ENCODE peak calls at places on chromosomes 5 and 9, in nine cellular contexts. Z, I, J, S, B, K, Q, E and F are unnamed samples.
A peak's percentile ranks its signal among the peaks of the same experiment; 100 is the strongest.

GRCh38 chr5:124631874-124632550 is 114.4 kb downstream of the ZNF608 start:
- DNase-seq in Z (no peak), I (no peak), J (peak; percentile 71), S (no peak), B (no peak), K (no peak), Q (no peak), E (no peak), F (no peak)

GRCh38 chr5:116672203-116672602 is 97.6 kb upstream of the SEMA6A start:
- DNase-seq in Z (no peak), I (no peak), J (no peak), S (no peak), B (no peak), K (no peak), Q (no peak), E (no peak), F (no peak)

GRCh38 chr5:133402781-133403180 is 209.6 kb downstream of the FSTL4 start:
- DNase-seq in Z (no peak), I (no peak), J (no peak), S (no peak), B (no peak), K (no peak), Q (peak; percentile 16), E (no peak), F (peak; percentile 56)

GRCh38 chr5:143985832-143986485 is 174.0 kb downstream of the HMHB1 start:
- DNase-seq in Z (no peak), I (peak; percentile 16), J (no peak), S (no peak), B (no peak), K (peak; percentile 53), Q (no peak), E (no peak), F (no peak)

GRCh38 chr5:17154211-17154996 is 63.0 kb upstream of the BASP1 start:
- DNase-seq in Z (no peak), I (no peak), J (peak; percentile 37), S (peak; percentile 72), B (no peak), K (peak; percentile 66), Q (no peak), E (no peak), F (no peak)

GRCh38 chr9:116632990-116633441 is 54.1 kb upstream of the TRIM32 start:
- DNase-seq in Z (no peak), I (no peak), J (no peak), S (no peak), B (no peak), K (peak; percentile 49), Q (no peak), E (no peak), F (no peak)

GRCh38 chr5:82222597-82223574 is 55.3 kb downstream of the RPS23 start:
- DNase-seq in Z (no peak), I (no peak), J (no peak), S (no peak), B (no peak), K (peak; percentile 40), Q (no peak), E (no peak), F (no peak)

GRCh38 chr5:180390441-180391190 is 37.5 kb upstream of the GFPT2 start:
- DNase-seq in Z (no peak), I (no peak), J (peak; percentile 33), S (peak; percentile 30), B (no peak), K (peak; percentile 10), Q (no peak), E (no peak), F (no peak)

GRCh38 chr9:79447760-79448159 is 124.0 kb upstream of the TLE4 start:
- DNase-seq in Z (no peak), I (no peak), J (no peak), S (peak; percentile 11), B (no peak), K (no peak), Q (no peak), E (no peak), F (no peak)

GRCh38 chr5:11230890-11231289 is 469.9 kb upstream of the DAP start:
- DNase-seq in Z (no peak), I (no peak), J (no peak), S (no peak), B (no peak), K (no peak), Q (no peak), E (no peak), F (no peak)

GRCh38 chr9:81861644-81862043 is 66.6 kb upstream of the SPATA31D4 start:
- DNase-seq in Z (no peak), I (no peak), J (no peak), S (no peak), B (no peak), K (peak; percentile 67), Q (no peak), E (no peak), F (no peak)

GRCh38 chr9:22002038-22002437 is 7.1 kb downstream of the CDKN2B start:
- DNase-seq in Z (no peak), I (no peak), J (no peak), S (no peak), B (no peak), K (no peak), Q (no peak), E (no peak), F (no peak)

GRCh38 chr5:172049226-172049796 is 42.9 kb upstream of the FBXW11 start:
- DNase-seq in Z (no peak), I (no peak), J (no peak), S (no peak), B (no peak), K (no peak), Q (no peak), E (no peak), F (peak; percentile 31)
- TF ChIP-seq CTCF in Z (no peak), I (no peak), J (peak; percentile 5), S (no peak), B (no peak), K (no peak), Q (no peak), E (no peak), F (no peak)

GRCh38 chr5:132322266-132322665 is 28.1 kb downstream of the SLC22A4 start:
- DNase-seq in Z (no peak), I (no peak), J (peak; percentile 81), S (no peak), B (no peak), K (peak; percentile 28), Q (no peak), E (no peak), F (no peak)
- H3K4me3 ChIP-seq in Z (no peak overlapping the region), I (no peak overlapping the region), J (peak overlapping the region; percentile 25), S (no peak overlapping the region), B (no peak overlapping the region), K (no peak overlapping the region), Q (no peak overlapping the region), E (no peak overlapping the region), F (no peak overlapping the region)

GRCh38 chr9:70798018-70798417 is 323.4 kb downstream of the TRPM3 start:
- DNase-seq in Z (no peak), I (no peak), J (no peak), S (no peak), B (no peak), K (no peak), Q (no peak), E (no peak), F (no peak)

GRCh38 chr9:70802206-70802605 is 319.2 kb downstream of the TRPM3 start:
- DNase-seq in Z (no peak), I (no peak), J (no peak), S (no peak), B (no peak), K (peak; percentile 66), Q (no peak), E (no peak), F (no peak)

GRCh38 chr9:70805953-70806352 is 315.5 kb downstream of the TRPM3 start:
- DNase-seq in Z (no peak), I (no peak), J (peak; percentile 30), S (no peak), B (peak; percentile 24), K (no peak), Q (no peak), E (peak; percentile 27), F (peak; percentile 26)

GRCh38 chr9:70806872-70807271 is 314.5 kb downstream of the TRPM3 start:
- DNase-seq in Z (no peak), I (no peak), J (no peak), S (no peak), B (no peak), K (no peak), Q (no peak), E (no peak), F (no peak)

DNA sequence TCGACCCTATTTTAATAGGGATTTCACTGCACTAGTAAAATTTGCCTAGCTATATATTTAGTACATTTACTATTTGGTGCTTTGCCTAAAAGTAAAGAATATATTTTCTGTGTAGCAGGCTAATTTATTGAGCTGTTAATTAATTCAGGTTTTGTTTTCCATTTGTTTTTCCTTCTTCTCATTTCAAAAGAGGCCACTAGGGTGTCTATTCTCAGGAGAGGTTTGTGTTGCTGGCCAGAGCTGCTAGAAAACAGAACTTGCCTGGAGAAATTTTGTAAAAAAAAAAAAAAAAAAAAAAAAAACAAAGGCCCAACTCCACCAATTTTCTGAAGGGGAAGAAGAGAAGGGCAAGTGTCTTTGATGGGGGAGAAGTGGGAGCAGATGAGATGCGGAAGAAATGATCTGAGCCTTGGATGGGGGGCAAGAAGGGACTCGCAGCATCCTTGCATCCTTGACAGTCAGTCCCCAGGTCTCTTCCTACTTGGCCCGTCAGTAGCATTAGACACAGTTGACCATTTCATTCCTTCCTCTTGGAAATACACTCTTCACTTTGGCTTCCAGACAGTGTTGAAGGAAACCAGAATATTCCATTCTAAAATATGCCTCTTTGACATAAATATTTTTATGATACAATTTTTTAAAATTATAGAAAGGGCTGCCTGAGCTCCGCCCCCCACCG is 318.5 kb downstream of the TRPM3 start:
- DNase-seq in Z (no peak), I (no peak), J (no peak), S (no peak), B (no peak), K (no peak), Q (no peak), E (no peak), F (no peak)
- TF ChIP-seq CTCF in Z (no peak), I (no peak), J (peak; percentile 27), S (no peak), B (no peak), K (no peak), Q (no peak), E (no peak), F (no peak)

DNA sequence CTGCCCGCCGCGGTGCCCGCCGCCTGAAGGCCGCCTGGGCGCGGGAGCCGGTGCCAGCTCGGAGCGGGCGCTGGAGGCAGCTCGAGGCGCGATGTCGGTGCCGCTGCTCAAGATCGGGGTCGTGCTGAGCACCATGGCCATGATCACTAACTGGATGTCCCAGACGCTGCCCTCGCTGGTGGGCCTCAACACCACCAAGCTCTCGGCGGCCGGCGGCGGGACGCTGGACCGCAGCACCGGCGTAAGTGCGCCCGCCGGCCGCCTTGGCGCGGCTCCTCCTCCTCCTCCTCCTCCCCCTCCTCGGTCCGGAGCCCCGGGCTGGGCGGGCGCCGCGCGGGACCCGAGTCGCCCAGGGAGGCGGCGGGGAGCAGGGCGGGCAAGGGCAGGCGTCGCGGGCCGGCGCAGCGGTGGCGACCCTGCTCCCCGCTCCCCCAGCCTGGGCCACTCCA is 455 bp downstream of the OLFM1 start:
- DNase-seq in Z (no peak), I (no peak), J (peak; percentile 53), S (no peak), B (no peak), K (no peak), Q (no peak), E (no peak), F (no peak)
- H3K4me3 ChIP-seq in Z (peak overlapping the region; percentile 50), I (peak overlapping the region; percentile 8), J (peak overlapping the region; percentile 48), S (peak overlapping the region; percentile 53), B (peak overlapping the region; percentile 41), K (no peak overlapping the region), Q (no peak overlapping the region), E (peak overlapping the region; percentile 44), F (peak overlapping the region; percentile 25)